ENCODE peak calls at places on chromosomes 7 and 10, in five cellular contexts. U, R, C, W and Q are unnamed samples.

GRCh38 chr7:37333075-37333474 is 115.6 kb downstream of the ELMO1 start:
- DNase-seq in U (no peak), R (no peak), C (no peak), W (no peak), Q (no peak)

GRCh38 chr7:134946260-134946659 is 40.0 kb upstream of the AGBL3 start:
- DNase-seq in U (no peak), R (no peak), C (no peak), W (peak), Q (no peak)

GRCh38 chr10:103192451-103193106 is 493 bp downstream of the NT5C2 start:
- DNase-seq in U (no peak), R (peak), C (peak), W (peak), Q (peak)

GRCh38 chr10:112374724-112375541 is 1.0 kb downstream of the ACSL5 start:
- DNase-seq in U (no peak), R (no peak), C (no peak), W (no peak), Q (peak)

GRCh38 chr10:114857922-114858629 is 36.5 kb downstream of the FHIP2A start:
- DNase-seq in U (no peak), R (no peak), C (no peak), W (no peak), Q (no peak)

GRCh38 chr10:46787321-46787615 is 124.0 kb upstream of the PTPN20 start:
- DNase-seq in U (no peak), R (no peak), C (no peak), W (peak), Q (peak)

GRCh38 chr7:151251328-151251925 is 2.9 kb upstream of the SMARCD3 start:
- DNase-seq in U (no peak), R (no peak), C (no peak), W (peak), Q (peak)

GRCh38 chr10:5858811-5859210 is 30.9 kb downstream of the ANKRD16 start:
- DNase-seq in U (no peak), R (no peak), C (no peak), W (no peak), Q (no peak)

GRCh38 chr7:77887567-77887966 is 89.0 kb downstream of the PHTF2 start:
- DNase-seq in U (peak), R (no peak), C (no peak), W (peak), Q (peak)

GRCh38 chr7:1492640-1493039 is 11.5 kb downstream of the INTS1 start:
- DNase-seq in U (no peak), R (no peak), C (no peak), W (no peak), Q (no peak)

GRCh38 chr10:68560201-68560915 is at the start of gene TET1:
- DNase-seq in U (no peak), R (peak), C (peak), W (peak), Q (peak)

GRCh38 chr10:103763374-103764202 is 91.8 kb downstream of the SH3PXD2A start:
- DNase-seq in U (no peak), R (no peak), C (no peak), W (peak), Q (no peak)

GRCh38 chr7:30663414-30663813 is 18.8 kb downstream of the CRHR2 start:
- DNase-seq in U (no peak), R (no peak), C (no peak), W (no peak), Q (no peak)

GRCh38 chr7:45596665-45597095 is 22.5 kb downstream of the ADCY1 start:
- DNase-seq in U (no peak), R (no peak), C (no peak), W (no peak), Q (no peak)

GRCh38 chr7:147535619-147536200 is 1054.9 kb upstream of the C7orf33 start:
- DNase-seq in U (peak), R (no peak), C (no peak), W (peak), Q (no peak)

GRCh38 chr10:48554668-48555067 is 50.2 kb downstream of the ARHGAP22 start:
- DNase-seq in U (no peak), R (no peak), C (peak), W (peak), Q (no peak)

GRCh38 chr10:114908896-114909295 is 29.1 kb upstream of the TRUB1 start:
- DNase-seq in U (no peak), R (no peak), C (no peak), W (no peak), Q (no peak)

GRCh38 chr7:6637544-6638229 is 569 bp downstream of the ZNF316 start:
- DNase-seq in U (no peak), R (peak), C (no peak), W (peak), Q (no peak)

GRCh38 chr7:103632972-103633371 is 187.0 kb upstream of the SLC26A5 start:
- DNase-seq in U (no peak), R (no peak), C (no peak), W (peak), Q (peak)

GRCh38 chr10:74825033-74825370 is 1.4 kb upstream of the KAT6B start:
- DNase-seq in U (no peak), R (peak), C (no peak), W (no peak), Q (no peak)

GRCh38 chr7:47150497-47151260 is 431.2 kb downstream of the TNS3 start:
- DNase-seq in U (no peak), R (no peak), C (no peak), W (peak), Q (no peak)

GRCh38 chr7:84455788-84456187 is 261.2 kb upstream of the SEMA3A start:
- DNase-seq in U (no peak), R (no peak), C (no peak), W (peak), Q (no peak)

GRCh38 chr7:1670894-1671875 is 1.1 kb downstream of the ELFN1 start:
- DNase-seq in U (no peak), R (no peak), C (no peak), W (no peak), Q (no peak)